ENCODE peak calls at places on chromosomes 11 and 22, in ten cellular contexts. One of them, this sample, is unnamed.

GRCh38 chr22:19772673-19773469 is 12.3 kb downstream of the TBX1 start:
- DNase-seq in ovary: no peak
- DNase-seq in stomach: peak; percentile 51
- DNase-seq in heart right ventricle: peak; percentile 38
- DNase-seq in lower lobe of right lung: peak; percentile 48
- DNase-seq in AG04450: no peak
- DNase-seq in colonic mucosa: no peak
- DNase-seq in prostate gland: no peak
- DNase-seq in CD8-positive, alpha-beta memory T cell: no peak
- DNase-seq in hepatocyte: no peak
- DNase-seq in this sample: no peak

GRCh38 chr22:29762263-29762662 is 4.5 kb downstream of the ZMAT5 start:
- DNase-seq in ovary: no peak
- DNase-seq in stomach: no peak
- DNase-seq in heart right ventricle: no peak
- DNase-seq in lower lobe of right lung: no peak
- DNase-seq in AG04450: no peak
- DNase-seq in colonic mucosa: no peak
- DNase-seq in prostate gland: no peak
- DNase-seq in CD8-positive, alpha-beta memory T cell: no peak
- DNase-seq in hepatocyte: no peak
- DNase-seq in this sample: no peak

GRCh38 chr11:123527947-123528346 is 97.9 kb downstream of the GRAMD1B start:
- DNase-seq in ovary: no peak
- DNase-seq in stomach: no peak
- DNase-seq in heart right ventricle: no peak
- DNase-seq in lower lobe of right lung: no peak
- DNase-seq in AG04450: no peak
- DNase-seq in colonic mucosa: no peak
- DNase-seq in prostate gland: no peak
- DNase-seq in CD8-positive, alpha-beta memory T cell: no peak
- DNase-seq in hepatocyte: no peak
- DNase-seq in this sample: no peak

GRCh38 chr11:107689317-107690202 is 22.3 kb downstream of the SLN start:
- DNase-seq in ovary: peak; percentile 46
- DNase-seq in stomach: peak; percentile 82
- DNase-seq in heart right ventricle: peak; percentile 33
- DNase-seq in lower lobe of right lung: peak; percentile 76
- DNase-seq in AG04450: peak; percentile 2
- DNase-seq in colonic mucosa: peak; percentile 72
- DNase-seq in prostate gland: peak; percentile 60
- DNase-seq in CD8-positive, alpha-beta memory T cell: peak; percentile 11
- DNase-seq in hepatocyte: peak; percentile 86
- DNase-seq in this sample: peak; percentile 88

GRCh38 chr11:43547900-43548381 is 132.6 kb upstream of the HSD17B12 start:
- DNase-seq in ovary: peak; percentile 92
- DNase-seq in stomach: peak; percentile 41
- DNase-seq in heart right ventricle: peak; percentile 32
- DNase-seq in lower lobe of right lung: no peak
- DNase-seq in AG04450: no peak
- DNase-seq in colonic mucosa: no peak
- DNase-seq in prostate gland: no peak
- DNase-seq in CD8-positive, alpha-beta memory T cell: no peak
- DNase-seq in hepatocyte: peak; percentile 68
- DNase-seq in this sample: peak; percentile 62

GRCh38 chr11:122731500-122731913 is 76.0 kb downstream of the UBASH3B start:
- DNase-seq in ovary: no peak
- DNase-seq in stomach: no peak
- DNase-seq in heart right ventricle: no peak
- DNase-seq in lower lobe of right lung: no peak
- DNase-seq in AG04450: peak; percentile 70
- DNase-seq in colonic mucosa: no peak
- DNase-seq in prostate gland: no peak
- DNase-seq in CD8-positive, alpha-beta memory T cell: no peak
- DNase-seq in hepatocyte: no peak
- DNase-seq in this sample: peak; percentile 92

GRCh38 chr11:64725601-64726139 is 2.7 kb upstream of the NRXN2 start:
- DNase-seq in ovary: peak; percentile 21
- DNase-seq in stomach: no peak
- DNase-seq in heart right ventricle: no peak
- DNase-seq in lower lobe of right lung: no peak
- DNase-seq in AG04450: no peak
- DNase-seq in colonic mucosa: no peak
- DNase-seq in prostate gland: no peak
- DNase-seq in CD8-positive, alpha-beta memory T cell: no peak
- DNase-seq in hepatocyte: no peak
- DNase-seq in this sample: no peak

GRCh38 chr22:19082793-19083192 is 39.4 kb downstream of the DGCR2 start:
- DNase-seq in ovary: no peak
- DNase-seq in stomach: no peak
- DNase-seq in heart right ventricle: no peak
- DNase-seq in lower lobe of right lung: no peak
- DNase-seq in AG04450: no peak
- DNase-seq in colonic mucosa: no peak
- DNase-seq in prostate gland: no peak
- DNase-seq in CD8-positive, alpha-beta memory T cell: no peak
- DNase-seq in hepatocyte: no peak
- DNase-seq in this sample: no peak

GRCh38 chr11:123478352-123478986 is 48.4 kb downstream of the GRAMD1B start:
- DNase-seq in ovary: peak; percentile 67
- DNase-seq in stomach: peak; percentile 43
- DNase-seq in heart right ventricle: peak; percentile 33
- DNase-seq in lower lobe of right lung: no peak
- DNase-seq in AG04450: peak; percentile 63
- DNase-seq in colonic mucosa: peak; percentile 38
- DNase-seq in prostate gland: peak; percentile 11
- DNase-seq in CD8-positive, alpha-beta memory T cell: no peak
- DNase-seq in hepatocyte: peak; percentile 82
- DNase-seq in this sample: peak; percentile 90

GRCh38 chr11:13970986-13971385 is 8.5 kb downstream of the SPON1 start:
- DNase-seq in ovary: no peak
- DNase-seq in stomach: peak; percentile 42
- DNase-seq in heart right ventricle: no peak
- DNase-seq in lower lobe of right lung: no peak
- DNase-seq in AG04450: no peak
- DNase-seq in colonic mucosa: peak; percentile 81
- DNase-seq in prostate gland: no peak
- DNase-seq in CD8-positive, alpha-beta memory T cell: no peak
- DNase-seq in hepatocyte: peak; percentile 60
- DNase-seq in this sample: peak; percentile 25

GRCh38 chr11:8709002-8709672 is 26.5 kb downstream of the RPL27A start:
- DNase-seq in ovary: peak; percentile 94
- DNase-seq in stomach: peak; percentile 50
- DNase-seq in heart right ventricle: peak; percentile 91
- DNase-seq in lower lobe of right lung: no peak
- DNase-seq in AG04450: peak; percentile 94
- DNase-seq in colonic mucosa: peak; percentile 61
- DNase-seq in prostate gland: peak; percentile 77
- DNase-seq in CD8-positive, alpha-beta memory T cell: no peak
- DNase-seq in hepatocyte: peak; percentile 72
- DNase-seq in this sample: peak; percentile 58
- H3K27ac ChIP-seq in ovary: peak overlapping the region; percentile 76
- H3K27ac ChIP-seq in stomach: peak overlapping the region; percentile 94
- H3K27ac ChIP-seq in heart right ventricle: peak overlapping the region; percentile 84
- H3K27ac ChIP-seq in lower lobe of right lung: peak overlapping the region; percentile 44
- H3K27ac ChIP-seq in AG04450: peak overlapping the region; percentile 96
- H3K27ac ChIP-seq in colonic mucosa: peak overlapping the region; percentile 69
- H3K27ac ChIP-seq in prostate gland: peak overlapping the region; percentile 90
- H3K27ac ChIP-seq in CD8-positive, alpha-beta memory T cell: no peak overlapping the region
- H3K27ac ChIP-seq in hepatocyte: peak overlapping the region; percentile 78
- H3K27ac ChIP-seq in this sample: no peak overlapping the region

GRCh38 chr22:39571538-39571937 is 985 bp downstream of the CACNA1I start:
- DNase-seq in ovary: no peak
- DNase-seq in stomach: no peak
- DNase-seq in heart right ventricle: no peak
- DNase-seq in lower lobe of right lung: no peak
- DNase-seq in AG04450: no peak
- DNase-seq in colonic mucosa: no peak
- DNase-seq in prostate gland: no peak
- DNase-seq in CD8-positive, alpha-beta memory T cell: no peak
- DNase-seq in hepatocyte: no peak
- DNase-seq in this sample: no peak
- H3K27ac ChIP-seq in ovary: no peak overlapping the region
- H3K27ac ChIP-seq in stomach: no peak overlapping the region
- H3K27ac ChIP-seq in heart right ventricle: no peak overlapping the region
- H3K27ac ChIP-seq in lower lobe of right lung: no peak overlapping the region
- H3K27ac ChIP-seq in AG04450: no peak overlapping the region
- H3K27ac ChIP-seq in colonic mucosa: no peak overlapping the region
- H3K27ac ChIP-seq in prostate gland: no peak overlapping the region
- H3K27ac ChIP-seq in CD8-positive, alpha-beta memory T cell: no peak overlapping the region
- H3K27ac ChIP-seq in hepatocyte: no peak overlapping the region
- H3K27ac ChIP-seq in this sample: no peak overlapping the region

GRCh38 chr11:118450451-118450850 is 14.2 kb downstream of the KMT2A start:
- DNase-seq in ovary: no peak
- DNase-seq in stomach: no peak
- DNase-seq in heart right ventricle: no peak
- DNase-seq in lower lobe of right lung: no peak
- DNase-seq in AG04450: no peak
- DNase-seq in colonic mucosa: no peak
- DNase-seq in prostate gland: no peak
- DNase-seq in CD8-positive, alpha-beta memory T cell: no peak
- DNase-seq in hepatocyte: no peak
- DNase-seq in this sample: no peak

GRCh38 chr11:118449316-118449918 is 13.1 kb downstream of the KMT2A start:
- DNase-seq in ovary: no peak
- DNase-seq in stomach: no peak
- DNase-seq in heart right ventricle: no peak
- DNase-seq in lower lobe of right lung: no peak
- DNase-seq in AG04450: no peak
- DNase-seq in colonic mucosa: no peak
- DNase-seq in prostate gland: no peak
- DNase-seq in CD8-positive, alpha-beta memory T cell: no peak
- DNase-seq in hepatocyte: no peak
- DNase-seq in this sample: no peak

GRCh38 chr11:118447423-118447822 is 11.1 kb downstream of the KMT2A start:
- DNase-seq in ovary: no peak
- DNase-seq in stomach: no peak
- DNase-seq in heart right ventricle: no peak
- DNase-seq in lower lobe of right lung: no peak
- DNase-seq in AG04450: no peak
- DNase-seq in colonic mucosa: no peak
- DNase-seq in prostate gland: no peak
- DNase-seq in CD8-positive, alpha-beta memory T cell: no peak
- DNase-seq in hepatocyte: no peak
- DNase-seq in this sample: no peak

GRCh38 chr11:118443590-118444218 is 7.4 kb downstream of the KMT2A start:
- DNase-seq in ovary: no peak
- DNase-seq in stomach: no peak
- DNase-seq in heart right ventricle: no peak
- DNase-seq in lower lobe of right lung: no peak
- DNase-seq in AG04450: no peak
- DNase-seq in colonic mucosa: no peak
- DNase-seq in prostate gland: no peak
- DNase-seq in CD8-positive, alpha-beta memory T cell: no peak
- DNase-seq in hepatocyte: no peak
- DNase-seq in this sample: no peak

DNA sequence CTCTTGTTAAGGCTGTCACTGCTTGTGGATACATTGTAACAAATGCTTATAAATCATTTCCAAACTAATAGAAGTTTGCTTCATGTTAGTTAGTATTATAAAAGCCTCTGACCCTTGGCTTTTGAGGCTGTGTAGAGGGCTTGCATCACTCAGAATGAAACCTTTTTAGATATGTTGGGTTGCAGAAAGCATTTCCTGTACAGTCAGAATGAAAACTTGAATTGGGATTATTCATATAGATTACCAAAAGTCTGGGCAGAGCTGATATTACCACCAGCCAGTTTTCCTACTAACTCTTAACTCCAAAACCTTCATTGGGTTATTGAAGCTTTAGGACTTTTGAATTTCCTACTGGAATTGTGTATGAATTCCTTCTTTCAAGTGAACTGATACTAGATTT is 12.0 kb downstream of the KMT2A start:
- DNase-seq in ovary: no peak
- DNase-seq in stomach: no peak
- DNase-seq in heart right ventricle: no peak
- DNase-seq in lower lobe of right lung: no peak
- DNase-seq in AG04450: no peak
- DNase-seq in colonic mucosa: no peak
- DNase-seq in prostate gland: no peak
- DNase-seq in CD8-positive, alpha-beta memory T cell: no peak
- DNase-seq in hepatocyte: no peak
- DNase-seq in this sample: peak; percentile 78
- H3K27ac ChIP-seq in ovary: no peak overlapping the region
- H3K27ac ChIP-seq in stomach: no peak overlapping the region
- H3K27ac ChIP-seq in heart right ventricle: no peak overlapping the region
- H3K27ac ChIP-seq in lower lobe of right lung: no peak overlapping the region
- H3K27ac ChIP-seq in AG04450: no peak overlapping the region
- H3K27ac ChIP-seq in colonic mucosa: no peak overlapping the region
- H3K27ac ChIP-seq in prostate gland: no peak overlapping the region
- H3K27ac ChIP-seq in CD8-positive, alpha-beta memory T cell: no peak overlapping the region
- H3K27ac ChIP-seq in hepatocyte: no peak overlapping the region
- H3K27ac ChIP-seq in this sample: peak overlapping the region; percentile 57

GRCh38 chr11:5486421-5486820 is 2.1 kb upstream of the OR52D1 start:
- DNase-seq in ovary: no peak
- DNase-seq in stomach: no peak
- DNase-seq in heart right ventricle: no peak
- DNase-seq in lower lobe of right lung: no peak
- DNase-seq in AG04450: no peak
- DNase-seq in colonic mucosa: no peak
- DNase-seq in prostate gland: no peak
- DNase-seq in CD8-positive, alpha-beta memory T cell: no peak
- DNase-seq in hepatocyte: no peak
- DNase-seq in this sample: no peak

GRCh38 chr11:5486003-5486402 is 2.5 kb upstream of the OR52D1 start:
- DNase-seq in ovary: no peak
- DNase-seq in stomach: no peak
- DNase-seq in heart right ventricle: no peak
- DNase-seq in lower lobe of right lung: no peak
- DNase-seq in AG04450: no peak
- DNase-seq in colonic mucosa: no peak
- DNase-seq in prostate gland: no peak
- DNase-seq in CD8-positive, alpha-beta memory T cell: no peak
- DNase-seq in hepatocyte: no peak
- DNase-seq in this sample: no peak

GRCh38 chr11:5488798-5489399 is 414 bp downstream of the OR52D1 start:
- DNase-seq in ovary: no peak
- DNase-seq in stomach: no peak
- DNase-seq in heart right ventricle: no peak
- DNase-seq in lower lobe of right lung: no peak
- DNase-seq in AG04450: no peak
- DNase-seq in colonic mucosa: no peak
- DNase-seq in prostate gland: no peak
- DNase-seq in CD8-positive, alpha-beta memory T cell: no peak
- DNase-seq in hepatocyte: no peak
- DNase-seq in this sample: no peak

GRCh38 chr11:5489571-5490357 is 1.3 kb downstream of the OR52D1 start:
- DNase-seq in ovary: no peak
- DNase-seq in stomach: no peak
- DNase-seq in heart right ventricle: no peak
- DNase-seq in lower lobe of right lung: no peak
- DNase-seq in AG04450: no peak
- DNase-seq in colonic mucosa: no peak
- DNase-seq in prostate gland: no peak
- DNase-seq in CD8-positive, alpha-beta memory T cell: no peak
- DNase-seq in hepatocyte: no peak
- DNase-seq in this sample: no peak

DNA sequence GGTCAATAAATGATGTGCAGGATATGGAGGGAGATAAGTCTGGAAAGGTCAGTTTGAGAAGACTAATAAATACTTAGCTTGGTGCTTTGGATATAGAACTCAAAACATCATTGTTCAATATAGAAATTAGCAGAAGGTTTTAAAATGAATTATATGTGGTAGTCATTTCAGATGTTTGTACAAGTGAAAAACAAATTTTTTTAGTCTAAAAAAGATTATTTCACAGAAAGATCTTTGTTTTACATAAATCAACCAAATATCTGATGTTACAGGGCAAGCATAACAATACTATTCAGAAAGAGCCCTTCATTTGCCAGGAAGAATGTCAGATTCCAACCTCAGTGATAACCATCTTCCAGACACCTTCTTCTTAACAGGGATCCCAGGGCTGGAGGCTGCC is at the start of gene OR52D1:
- DNase-seq in ovary: no peak
- DNase-seq in stomach: no peak
- DNase-seq in heart right ventricle: no peak
- DNase-seq in lower lobe of right lung: no peak
- DNase-seq in AG04450: no peak
- DNase-seq in colonic mucosa: no peak
- DNase-seq in prostate gland: no peak
- DNase-seq in CD8-positive, alpha-beta memory T cell: no peak
- DNase-seq in hepatocyte: no peak
- DNase-seq in this sample: no peak
- H3K27ac ChIP-seq in ovary: no peak within 1 kb of the TSS
- H3K27ac ChIP-seq in stomach: no peak within 1 kb of the TSS
- H3K27ac ChIP-seq in heart right ventricle: no peak within 1 kb of the TSS
- H3K27ac ChIP-seq in lower lobe of right lung: no peak within 1 kb of the TSS
- H3K27ac ChIP-seq in AG04450: no peak within 1 kb of the TSS
- H3K27ac ChIP-seq in colonic mucosa: no peak within 1 kb of the TSS
- H3K27ac ChIP-seq in prostate gland: no peak within 1 kb of the TSS
- H3K27ac ChIP-seq in CD8-positive, alpha-beta memory T cell: no peak within 1 kb of the TSS
- H3K27ac ChIP-seq in hepatocyte: no peak within 1 kb of the TSS
- H3K27ac ChIP-seq in this sample: no peak within 1 kb of the TSS